ENCODE peak calls at places on chromosomes 4 and X, in six cellular contexts. E is tibial artery, P is WERI-Rb-1, X is SJSA1, N is right cardiac atrium, I is suprapubic skin. H is an unnamed sample.

GRCh38 chr4:176238819-176239218 is 30.2 kb downstream of the ASB5 start:
- DNase-seq in N (no peak), I (no peak), E (no peak), P (no peak), X (no peak), H (no peak)

GRCh38 chr4:80126435-80126834 is 53.4 kb upstream of the ANTXR2 start:
- DNase-seq in I (no peak), N (no peak), P (no peak), X (no peak), E (no peak), H (no peak)

GRCh38 chr4:55172694-55173287 is 47.4 kb upstream of the KDR start:
- DNase-seq in E (no peak), I (no peak), X (peak), P (no peak), N (peak), H (no peak)

GRCh38 chr4:38837334-38837733 is 19.3 kb downstream of the TLR6 start:
- DNase-seq in N (no peak), P (no peak), I (no peak), E (no peak), X (no peak), H (no peak)

GRCh38 chr4:115866364-115866896 is 753.0 kb upstream of the NDST4 start:
- DNase-seq in N (no peak), E (no peak), X (no peak), P (no peak), I (no peak), H (no peak)

GRCh38 chrX:47248576-47248975 is 15.8 kb downstream of the USP11 start:
- DNase-seq in N (no peak), I (no peak), P (no peak), X (no peak), E (no peak), H (no peak)

GRCh38 chr4:184596617-184597185 is 52.5 kb downstream of the CASP3 start:
- DNase-seq in E (no peak), N (no peak), I (no peak), P (no peak), X (no peak), H (no peak)

GRCh38 chr4:13917010-13917409 is 289.5 kb upstream of the BOD1L1 start:
- DNase-seq in I (no peak), P (no peak), X (no peak), E (no peak), N (no peak), H (no peak)

GRCh38 chrX:120244735-120245498 is 5.7 kb upstream of the ZBTB33 start:
- DNase-seq in X (peak), I (peak), E (peak), P (peak), N (peak), H (peak)

GRCh38 chr4:52712991-52713275 is 38.3 kb downstream of the ERVMER34-1 start:
- DNase-seq in I (no peak), N (no peak), X (no peak), E (no peak), P (no peak), H (no peak)
- H3K27ac ChIP-seq in I (peak), N (peak), X (peak), E (peak), P (no peak), H (peak)

GRCh38 chr4:141275834-141276233 is 55.1 kb downstream of the ZNF330 start:
- DNase-seq in I (no peak), E (no peak), N (no peak), X (peak), P (no peak), H (no peak)
- H3K27ac ChIP-seq in I (no peak), E (no peak), N (no peak), X (peak), P (no peak), H (no peak)

GRCh38 chr4:147482281-147482680 is 1.4 kb downstream of the EDNRA start:
- DNase-seq in I (no peak), X (no peak), P (no peak), E (no peak), N (no peak), H (no peak)
- H3K27ac ChIP-seq in I (no peak), X (no peak), P (no peak), E (peak), N (peak), H (no peak)

DNA sequence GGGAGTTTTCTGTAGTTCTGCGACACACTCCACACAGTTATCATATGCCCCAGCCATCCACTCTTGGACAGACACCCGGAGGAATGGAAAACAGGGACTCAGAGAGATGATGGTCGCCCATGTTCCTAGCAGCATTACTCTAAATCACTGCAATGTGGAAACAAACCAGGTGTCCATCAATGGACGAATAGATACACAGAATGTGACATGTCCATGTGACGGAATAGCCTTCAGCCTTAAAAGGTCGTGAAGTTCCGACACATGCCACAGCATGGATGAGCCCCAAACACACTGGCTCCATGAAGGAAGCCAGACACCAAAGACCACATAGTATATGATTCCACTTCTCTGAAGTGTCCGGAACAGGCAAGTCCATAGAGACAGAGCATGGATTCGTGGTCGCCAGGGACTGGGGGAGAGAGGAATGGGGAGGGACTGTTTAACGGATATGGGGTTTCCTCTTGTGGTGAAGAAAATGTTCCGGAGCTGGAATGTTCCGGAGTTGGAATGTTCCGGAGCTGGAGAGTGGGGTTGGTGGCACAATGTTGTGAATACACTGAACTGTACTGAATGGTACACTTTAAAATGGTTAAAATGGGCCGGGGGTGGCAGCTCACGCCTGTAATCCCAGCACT is 28.7 kb upstream of the AFAP1 start:
- DNase-seq in X (no peak), N (peak), E (no peak), I (no peak), P (no peak), H (no peak)
- H3K27ac ChIP-seq in X (no peak), N (no peak), E (peak), I (no peak), P (no peak), H (no peak)

DNA sequence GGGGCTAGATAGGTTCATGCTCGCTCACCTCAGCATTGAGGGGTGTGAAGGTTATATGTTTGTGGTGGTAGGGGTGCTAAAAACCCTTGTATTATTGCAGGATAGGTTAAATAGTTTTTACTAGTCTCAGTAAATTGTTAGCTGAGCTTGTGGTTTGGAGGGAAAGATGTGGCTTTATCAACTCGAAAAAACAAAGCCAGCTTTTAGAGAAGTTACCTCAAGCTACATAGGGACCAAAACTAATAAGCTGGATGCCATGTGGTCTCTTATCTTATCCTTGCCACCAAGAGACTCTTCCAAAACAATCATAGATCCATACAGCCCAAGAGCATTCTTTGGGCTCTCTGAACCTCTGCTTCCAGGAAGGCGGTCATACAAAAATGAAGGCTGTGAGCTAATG is 29.2 kb downstream of the MSN start:
- DNase-seq in P (no peak), N (no peak), X (no peak), E (no peak), I (no peak), H (no peak)
- H3K27ac ChIP-seq in P (no peak), N (peak), X (no peak), E (peak), I (no peak), H (peak)

DNA sequence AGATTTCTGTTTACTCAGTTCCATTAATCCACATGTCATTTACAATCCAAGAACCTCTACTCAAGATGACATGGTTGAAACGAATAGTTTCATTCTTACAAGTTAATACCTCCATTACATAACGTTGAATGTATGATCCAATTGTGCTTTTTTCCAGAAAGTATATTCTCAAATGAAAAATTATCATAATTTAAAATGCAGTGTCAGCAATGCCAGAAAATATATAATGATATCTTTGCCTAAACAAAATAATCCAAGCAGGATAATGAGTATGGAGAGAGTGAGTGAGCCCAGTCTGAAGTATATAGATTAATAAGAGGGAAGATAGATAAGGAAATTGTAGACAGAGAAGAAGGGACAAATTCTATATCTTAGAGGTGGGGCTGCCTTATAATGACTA is 505.0 kb downstream of the CENPC start:
- DNase-seq in N (no peak), I (no peak), X (no peak), E (no peak), P (no peak), H (no peak)
- H3K27ac ChIP-seq in N (no peak), I (no peak), X (no peak), E (no peak), P (no peak), H (no peak)

GRCh38 chr4:6013564-6013963 is 4.7 kb downstream of the C4orf50 start:
- DNase-seq in P (no peak), E (no peak), I (no peak), X (no peak), N (no peak), H (no peak)

GRCh38 chr4:6018331-6018730 is at the start of gene C4orf50:
- DNase-seq in E (no peak), N (no peak), P (no peak), I (no peak), X (no peak), H (no peak)

GRCh38 chr4:6017800-6018199 is 431 bp downstream of the C4orf50 start:
- DNase-seq in N (no peak), I (no peak), P (no peak), E (no peak), X (no peak), H (no peak)

GRCh38 chr4:6019316-6020263 is 1.4 kb upstream of the C4orf50 start:
- DNase-seq in E (no peak), X (no peak), N (no peak), I (no peak), P (peak), H (no peak)

GRCh38 chr4:6017030-6017429 is 1.2 kb downstream of the C4orf50 start:
- DNase-seq in P (no peak), N (no peak), X (no peak), I (no peak), E (no peak), H (no peak)
- H3K27ac ChIP-seq in P (no peak), N (no peak), X (no peak), I (no peak), E (no peak), H (no peak)